ENCODE peak calls at places on chromosomes 1 and 21, in four cellular contexts. F is foreskin fibroblast, R is choroid plexus epithelial cell, B is AG09309. U is an unnamed sample.

GRCh38 chr21:46124926-46125845 is 27.3 kb downstream of the COL6A2 start:
- DNase-seq in F (no peak), R (no peak), B (no peak), U (no peak)

GRCh38 chr1:37476460-37477197 is 2.2 kb downstream of the ZC3H12A start:
- DNase-seq in R (peak), F (peak), B (peak), U (peak)

GRCh38 chr1:192363177-192363576 is 46.4 kb downstream of the RGS21 start:
- DNase-seq in B (no peak), F (no peak), R (no peak), U (no peak)

GRCh38 chr1:7755448-7755847 is 15.6 kb upstream of the VAMP3 start:
- DNase-seq in F (no peak), R (peak), B (no peak), U (peak)

GRCh38 chr1:117565745-117566455 is 39.9 kb upstream of the TENT5C start:
- DNase-seq in B (no peak), R (no peak), F (no peak), U (no peak)

GRCh38 chr1:84078108-84078823 is 65.8 kb upstream of the PRKACB start:
- DNase-seq in F (peak), B (no peak), R (peak), U (peak)

GRCh38 chr1:64291931-64292330 is 88.5 kb downstream of the UBE2U start:
- DNase-seq in F (no peak), B (no peak), R (no peak), U (no peak)

GRCh38 chr1:163388970-163389369 is 67.2 kb downstream of the NUF2 start:
- DNase-seq in R (no peak), F (no peak), B (no peak), U (no peak)

GRCh38 chr1:59730302-59730701 is 84.4 kb upstream of the HOOK1 start:
- DNase-seq in R (peak), B (peak), F (peak), U (peak)

GRCh38 chr21:45318556-45319341 is 31.1 kb upstream of the POFUT2 start:
- DNase-seq in F (peak), B (no peak), R (peak), U (peak)

GRCh38 chr1:208541225-208541855 is 297.2 kb upstream of the PLXNA2 start:
- DNase-seq in R (no peak), F (no peak), B (no peak), U (no peak)

GRCh38 chr1:2348346-2349275 is 42.7 kb downstream of the MORN1 start:
- DNase-seq in B (no peak), F (no peak), R (no peak), U (no peak)

GRCh38 chr1:64000021-64000420 is 203.4 kb upstream of the UBE2U start:
- DNase-seq in F (peak), R (peak), B (no peak), U (peak)

GRCh38 chr21:36022704-36023103 is 37.6 kb downstream of the SETD4 start:
- DNase-seq in R (no peak), F (no peak), B (no peak), U (no peak)

GRCh38 chr21:35559128-35559831 is 501.0 kb downstream of the SETD4 start:
- DNase-seq in R (peak), F (peak), B (peak), U (peak)

GRCh38 chr1:201495447-201496295 is 11.3 kb downstream of the CSRP1 start:
- DNase-seq in F (peak), R (peak), B (no peak), U (peak)

GRCh38 chr1:64881281-64881680 is 85.1 kb downstream of the JAK1 start:
- DNase-seq in F (peak), B (peak), R (peak), U (no peak)

GRCh38 chr1:159023723-159024122 is 14.0 kb downstream of the IFI16 start:
- DNase-seq in R (no peak), F (no peak), B (no peak), U (no peak)

GRCh38 chr1:43302721-43303476 is 2.1 kb downstream of the TIE1 start:
- DNase-seq in F (no peak), R (no peak), B (no peak), U (no peak)

GRCh38 chr1:66282343-66282852 is 251.6 kb upstream of the SGIP1 start:
- DNase-seq in R (peak), B (peak), F (peak), U (peak)

GRCh38 chr1:10522324-10522860 is 47.6 kb downstream of the PEX14 start:
- DNase-seq in F (no peak), R (no peak), B (no peak), U (no peak)

GRCh38 chr1:196059210-196059609 is 549.0 kb downstream of the KCNT2 start:
- DNase-seq in R (no peak), B (no peak), F (no peak), U (no peak)

DNA sequence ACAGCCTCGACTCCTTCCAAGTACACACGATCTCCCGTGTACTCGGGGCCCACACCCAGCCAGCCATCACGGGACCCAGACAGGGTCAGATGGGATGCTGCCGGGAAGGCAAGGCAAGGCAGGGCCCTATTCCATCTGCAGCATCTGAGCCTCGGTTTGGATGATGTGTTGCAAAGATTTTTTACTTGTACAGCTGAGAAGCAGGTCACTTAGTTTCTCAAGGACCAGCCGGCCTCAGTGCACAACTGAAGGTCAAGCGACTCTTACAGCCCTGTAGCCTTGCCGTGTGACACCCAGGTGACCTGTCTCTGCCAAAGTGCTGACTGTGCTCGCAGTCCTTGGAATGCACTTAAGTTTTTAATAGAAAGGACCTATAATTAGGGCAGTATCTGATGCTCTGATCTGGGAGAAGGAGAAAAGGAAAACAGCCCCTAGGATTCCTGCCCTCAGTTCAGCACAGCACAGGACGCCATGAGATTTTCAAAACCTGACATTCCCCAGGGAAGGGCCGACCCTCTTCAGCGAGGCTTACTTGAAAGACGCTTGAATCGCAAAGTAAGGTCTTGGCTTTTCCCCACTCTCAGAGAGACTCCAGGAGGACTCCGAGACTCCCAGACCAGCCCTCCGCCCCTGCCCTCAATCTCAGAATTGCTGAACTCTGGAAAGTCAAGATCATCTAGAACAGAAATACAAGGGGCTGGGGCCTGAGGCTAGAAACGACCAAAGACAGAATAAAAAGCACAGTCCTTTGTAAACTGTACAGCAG is 1.3 kb downstream of the GPR157 start:
- DNase-seq in R (no peak), F (no peak), B (no peak), U (peak)
- H3K4me3 ChIP-seq in R (peak), F (peak), B (peak), U (peak)

GRCh38 chr1:232477728-232478127 is 152.2 kb downstream of the SIPA1L2 start:
- DNase-seq in R (peak), F (peak), B (peak), U (peak)
- H3K4me3 ChIP-seq in R (no peak), F (no peak), B (no peak), U (no peak)

DNA sequence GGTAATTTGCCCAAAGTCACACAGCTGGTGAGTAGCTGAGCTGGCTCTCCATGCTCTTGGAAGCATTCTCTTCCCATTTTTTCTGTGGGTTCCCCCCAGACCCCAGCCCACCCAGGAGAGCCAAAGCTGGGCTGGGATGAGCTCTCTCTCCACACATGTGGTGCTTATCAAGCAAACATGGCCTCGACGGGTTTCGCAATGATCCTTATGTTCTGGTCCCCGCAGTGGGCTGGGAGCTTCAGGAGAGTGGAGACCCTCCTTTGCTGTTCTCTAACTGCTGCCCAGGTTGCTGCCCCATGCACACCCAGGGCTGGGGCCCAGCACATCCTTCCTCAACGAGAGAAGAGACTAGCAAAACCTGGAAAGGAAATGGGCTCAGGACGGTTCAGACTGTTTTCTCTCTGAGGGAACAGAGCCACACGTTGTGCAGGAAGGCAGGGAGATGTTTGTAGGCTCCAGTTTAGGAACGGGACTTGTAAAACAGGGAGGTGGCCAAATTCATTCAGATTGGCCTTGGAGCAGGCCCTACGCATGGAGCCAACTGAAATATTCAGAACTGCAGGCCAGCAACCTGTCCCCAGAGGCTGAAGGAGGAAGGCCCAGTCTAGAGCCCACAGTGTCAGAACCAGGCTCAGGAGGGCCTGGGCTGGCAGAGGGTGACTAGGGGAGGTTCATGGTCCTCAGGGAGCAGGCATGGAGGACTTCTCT is 27.2 kb upstream of the CSF1 start:
- DNase-seq in F (no peak), B (no peak), R (no peak), U (no peak)
- H3K4me3 ChIP-seq in F (no peak), B (no peak), R (no peak), U (no peak)

GRCh38 chr21:17468698-17469097 is 44.1 kb upstream of the CXADR start:
- DNase-seq in R (no peak), F (no peak), B (no peak), U (no peak)

GRCh38 chr21:17467392-17467791 is 45.5 kb upstream of the CXADR start:
- DNase-seq in F (no peak), B (no peak), R (peak), U (no peak)

GRCh38 chr21:17469727-17470126 is 43.1 kb upstream of the CXADR start:
- DNase-seq in R (no peak), B (no peak), F (no peak), U (no peak)

GRCh38 chr21:17466166-17466565 is 46.7 kb upstream of the CXADR start:
- DNase-seq in R (peak), F (peak), B (no peak), U (peak)

GRCh38 chr21:17467829-17468228 is 45.0 kb upstream of the CXADR start:
- DNase-seq in B (no peak), F (no peak), R (peak), U (no peak)
- H3K4me3 ChIP-seq in B (no peak), F (no peak), R (no peak), U (no peak)

GRCh38 chr1:226535626-226536025 is 12.9 kb upstream of the STUM start:
- DNase-seq in F (no peak), B (no peak), R (no peak), U (no peak)

GRCh38 chr1:226533220-226533619 is 15.3 kb upstream of the STUM start:
- DNase-seq in F (no peak), B (no peak), R (no peak), U (no peak)

GRCh38 chr1:226532553-226532952 is 16.0 kb upstream of the STUM start:
- DNase-seq in B (no peak), R (no peak), F (no peak), U (no peak)

GRCh38 chr1:226534098-226534497 is 14.5 kb upstream of the STUM start:
- DNase-seq in F (no peak), R (no peak), B (no peak), U (no peak)

GRCh38 chr1:226534645-226535044 is 13.9 kb upstream of the STUM start:
- DNase-seq in R (no peak), F (no peak), B (no peak), U (no peak)
- H3K4me3 ChIP-seq in R (no peak), F (no peak), B (no peak), U (no peak)

DNA sequence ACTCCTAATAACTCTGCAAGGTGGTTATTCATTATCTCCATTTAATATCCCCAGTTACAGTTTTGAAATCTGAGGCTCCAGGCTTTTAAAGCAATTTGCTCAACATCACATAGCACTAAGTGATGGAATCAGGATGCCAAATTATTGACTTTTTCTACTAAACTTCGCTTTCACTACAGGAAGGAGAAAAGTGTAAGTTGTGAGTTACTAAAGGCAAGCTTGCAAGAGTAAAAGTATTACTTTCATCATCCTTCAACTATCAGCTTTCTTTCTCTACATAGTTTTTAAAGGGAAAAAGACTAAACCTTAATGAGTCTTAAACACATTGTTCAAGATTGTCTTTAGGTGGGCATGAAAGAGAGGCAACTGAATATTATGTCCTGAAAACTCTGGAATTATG is 1.8 kb downstream of the OSBPL9 start:
- DNase-seq in R (no peak), F (no peak), B (no peak), U (no peak)
- H3K4me3 ChIP-seq in R (no peak), F (peak), B (no peak), U (no peak)

DNA sequence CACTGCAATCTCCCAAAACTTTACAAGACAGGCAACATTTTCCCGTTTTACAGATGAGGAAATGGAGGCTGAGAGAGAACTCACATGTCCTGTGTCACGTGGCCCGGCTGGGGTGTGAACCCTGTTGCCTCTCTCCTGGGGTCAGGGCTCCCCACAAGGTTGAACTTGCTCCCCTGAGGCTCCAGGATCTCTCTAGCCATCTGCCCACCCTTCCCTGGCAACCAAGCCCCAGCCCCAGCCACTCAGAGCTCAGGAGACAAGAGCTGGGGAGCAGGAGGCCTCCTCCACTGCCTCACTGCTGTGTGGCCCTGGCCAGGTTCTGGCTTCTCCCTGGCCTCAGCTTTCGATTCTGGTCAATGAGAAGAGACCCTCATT is 11.8 kb downstream of the LAPTM5 start:
- DNase-seq in F (no peak), B (no peak), R (no peak), U (no peak)
- H3K4me3 ChIP-seq in F (no peak), B (no peak), R (no peak), U (no peak)

GRCh38 chr21:42187976-42188653 is 30.8 kb upstream of the ABCG1 start:
- DNase-seq in R (peak), F (no peak), B (no peak), U (peak)
- H3K4me3 ChIP-seq in R (no peak), F (no peak), B (no peak), U (no peak)